ENCODE peak calls at places on chromosome 16, in nine cellular contexts. W is fibroblast of mammary gland, L is sigmoid colon, B is glutamatergic neuron, T is cardiac fibroblast, O is upper lobe of left lung, N is IMR-90, F is neural crest cell, C is upper lobe of right lung. K is an unnamed sample.

GRCh38 chr16:67936124-67936875 is at the start of gene PSMB10:
- DNase-seq in W (peak), L (peak), B (peak), T (peak), O (peak), N (peak), F (no peak), C (peak), K (peak)

GRCh38 chr16:75810342-75810741 is 84.1 kb upstream of the CPHXL start:
- DNase-seq in W (peak), L (no peak), B (no peak), T (no peak), O (no peak), N (no peak), F (no peak), C (no peak), K (no peak)

GRCh38 chr16:69112285-69113129 is 7.1 kb downstream of the HAS3 start:
- DNase-seq in W (peak), L (peak), B (peak), T (peak), O (peak), N (peak), F (peak), C (peak), K (peak)

GRCh38 chr16:56933828-56934598 is 2.1 kb downstream of the HERPUD1 start:
- DNase-seq in W (peak), L (no peak), B (no peak), T (no peak), O (no peak), N (no peak), F (no peak), C (no peak), K (no peak)

GRCh38 chr16:78291642-78292041 is 192.2 kb downstream of the WWOX start:
- DNase-seq in W (no peak), L (no peak), B (no peak), T (no peak), O (no peak), N (no peak), F (no peak), C (no peak), K (no peak)

GRCh38 chr16:81703177-81704155 is 75.6 kb upstream of the PLCG2 start:
- DNase-seq in W (peak), L (no peak), B (no peak), T (peak), O (no peak), N (peak), F (no peak), C (peak), K (no peak)

GRCh38 chr16:35188288-35189155 is 1729.1 kb downstream of the TP53TG3F start:
- DNase-seq in W (no peak), L (no peak), B (no peak), T (no peak), O (peak), N (no peak), F (no peak), C (peak), K (no peak)

GRCh38 chr16:3094289-3095027 is 4.6 kb downstream of the ZSCAN10 start:
- DNase-seq in W (peak), L (no peak), B (no peak), T (peak), O (no peak), N (peak), F (no peak), C (no peak), K (peak)

GRCh38 chr16:16014329-16015224 is 65.2 kb downstream of the ABCC1 start:
- DNase-seq in W (peak), L (peak), B (peak), T (peak), O (peak), N (peak), F (no peak), C (no peak), K (no peak)

GRCh38 chr16:721765-722481 is 977 bp downstream of the ANTKMT start:
- DNase-seq in W (no peak), L (no peak), B (no peak), T (no peak), O (peak), N (no peak), F (no peak), C (no peak), K (no peak)

GRCh38 chr16:53045554-53046250 is 7.0 kb downstream of the CHD9NB start:
- DNase-seq in W (no peak), L (peak), B (no peak), T (no peak), O (no peak), N (no peak), F (no peak), C (no peak), K (no peak)

GRCh38 chr16:82195917-82196494 is 26.0 kb upstream of the MPHOSPH6 start:
- DNase-seq in W (peak), L (no peak), B (no peak), T (peak), O (no peak), N (no peak), F (no peak), C (no peak), K (no peak)

GRCh38 chr16:47045023-47045422 is 71.5 kb upstream of the DNAJA2 start:
- DNase-seq in W (peak), L (no peak), B (no peak), T (peak), O (no peak), N (no peak), F (no peak), C (no peak), K (no peak)

GRCh38 chr16:83137326-83137770 is 510.6 kb downstream of the CDH13 start:
- DNase-seq in W (peak), L (no peak), B (no peak), T (peak), O (no peak), N (peak), F (peak), C (no peak), K (no peak)

GRCh38 chr16:81585785-81586184 is 141.2 kb downstream of the CMIP start:
- DNase-seq in W (no peak), L (no peak), B (no peak), T (no peak), O (no peak), N (no peak), F (no peak), C (no peak), K (peak)

GRCh38 chr16:895371-895770 is 75.4 kb downstream of the LMF1 start:
- DNase-seq in W (no peak), L (no peak), B (no peak), T (no peak), O (peak), N (no peak), F (no peak), C (no peak), K (no peak)

GRCh38 chr16:81709369-81709900 is 69.7 kb upstream of the PLCG2 start:
- DNase-seq in W (no peak), L (no peak), B (no peak), T (no peak), O (peak), N (no peak), F (no peak), C (peak), K (no peak)

GRCh38 chr16:81431554-81432353 is 12.9 kb upstream of the CMIP start:
- DNase-seq in W (peak), L (peak), B (no peak), T (peak), O (no peak), N (peak), F (no peak), C (peak), K (no peak)

GRCh38 chr16:63289834-63290460 is 1253.7 kb upstream of the CDH8 start:
- DNase-seq in W (peak), L (peak), B (peak), T (peak), O (no peak), N (no peak), F (peak), C (peak), K (peak)

GRCh38 chr16:66894055-66894454 is 13.7 kb downstream of the PDP2 start:
- DNase-seq in W (no peak), L (no peak), B (no peak), T (no peak), O (no peak), N (no peak), F (no peak), C (no peak), K (no peak)

GRCh38 chr16:66898207-66898606 is 17.9 kb downstream of the PDP2 start:
- DNase-seq in W (peak), L (no peak), B (no peak), T (peak), O (no peak), N (peak), F (no peak), C (no peak), K (no peak)

GRCh38 chr16:66895697-66895995 is 15.3 kb downstream of the PDP2 start:
- DNase-seq in W (no peak), L (no peak), B (no peak), T (no peak), O (no peak), N (no peak), F (no peak), C (no peak), K (no peak)

GRCh38 chr16:66895999-66896398 is 15.7 kb downstream of the PDP2 start:
- DNase-seq in W (no peak), L (no peak), B (no peak), T (no peak), O (no peak), N (no peak), F (no peak), C (no peak), K (no peak)

DNA sequence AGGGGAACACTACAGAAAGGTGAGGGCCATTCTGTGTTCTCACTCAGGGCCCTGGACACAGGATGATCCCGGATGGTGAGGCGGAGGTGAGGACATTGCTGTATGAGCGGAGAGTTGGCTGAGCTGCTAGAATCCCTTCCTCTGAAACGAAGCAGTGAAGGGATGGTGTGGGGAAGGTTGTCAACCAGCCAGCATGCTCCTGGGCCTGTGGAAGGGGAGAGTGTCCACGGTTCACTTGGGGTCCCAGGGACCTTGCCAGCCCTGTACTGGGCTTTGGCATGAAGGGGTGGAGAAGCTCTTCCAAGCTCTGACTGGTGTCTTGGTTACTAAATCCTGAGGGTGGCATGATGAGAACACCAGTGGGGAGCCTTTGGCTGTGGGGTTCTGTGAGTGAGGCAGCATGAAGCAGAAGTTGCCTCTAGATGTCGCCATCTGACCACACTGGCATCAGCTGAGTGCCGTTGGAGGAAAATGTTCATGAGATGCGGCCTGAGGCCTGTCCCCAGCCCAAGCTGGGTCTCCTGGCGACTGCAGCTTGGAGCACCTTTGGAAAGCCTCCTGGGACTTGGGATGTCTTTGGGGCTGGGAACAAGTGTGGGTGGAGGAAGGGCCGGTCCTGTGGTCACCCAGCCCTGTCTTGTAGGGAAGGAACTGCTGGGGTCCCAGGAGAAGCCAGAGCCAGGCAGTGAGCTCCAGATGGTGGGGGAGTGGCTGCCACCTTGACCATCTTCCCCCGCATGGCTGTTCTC is 14.8 kb downstream of the PDP2 start:
- DNase-seq in W (peak), L (peak), B (peak), T (peak), O (no peak), N (peak), F (peak), C (no peak), K (peak)
- TF ChIP-seq CTCF in W (peak), L (peak), B (peak), T (peak), O (peak), N (peak), F (peak), C (peak), K (peak)

DNA sequence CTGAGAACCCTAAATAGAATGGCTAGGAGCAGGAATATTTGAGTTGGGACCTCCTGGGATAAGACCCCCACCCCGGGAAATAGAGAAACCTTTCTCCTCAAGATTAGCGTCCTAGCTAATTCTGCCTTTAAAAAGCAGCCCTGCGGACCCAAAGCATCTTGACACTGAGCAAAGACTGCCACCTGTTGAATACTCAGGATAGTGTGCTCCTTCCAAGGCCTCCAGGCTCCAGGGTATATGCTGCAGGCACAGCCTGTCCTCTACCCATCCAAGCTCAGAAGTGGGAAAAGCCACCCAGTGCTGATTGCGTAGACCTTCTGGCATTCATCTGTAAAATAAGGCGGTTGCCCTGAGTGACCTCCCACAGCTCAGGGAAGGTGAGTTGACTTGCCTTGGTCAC is 456.2 kb upstream of the DYNLRB2 start:
- DNase-seq in W (peak), L (peak), B (no peak), T (peak), O (no peak), N (no peak), F (peak), C (no peak), K (peak)
- TF ChIP-seq CTCF in W (peak), L (peak), B (no peak), T (peak), O (peak), N (peak), F (peak), C (peak), K (no peak)

GRCh38 chr16:88821168-88821850 is 9.6 kb upstream of the APRT start:
- DNase-seq in W (no peak), L (no peak), B (no peak), T (no peak), O (peak), N (no peak), F (no peak), C (no peak), K (no peak)
- TF ChIP-seq CTCF in W (no peak), L (no peak), B (no peak), T (no peak), O (no peak), N (no peak), F (no peak), C (no peak), K (no peak)

GRCh38 chr16:30354423-30355143 is 525 bp downstream of the CD2BP2 start:
- DNase-seq in W (no peak), L (no peak), B (peak), T (no peak), O (no peak), N (peak), F (no peak), C (no peak), K (peak)

GRCh38 chr16:30356401-30357084 is 1.4 kb upstream of the CD2BP2 start:
- DNase-seq in W (no peak), L (no peak), B (no peak), T (no peak), O (peak), N (no peak), F (no peak), C (no peak), K (no peak)

GRCh38 chr16:30355954-30356308 is 823 bp upstream of the CD2BP2 start:
- DNase-seq in W (no peak), L (no peak), B (no peak), T (no peak), O (no peak), N (no peak), F (no peak), C (no peak), K (no peak)

GRCh38 chr16:30353438-30354129 is 1.5 kb downstream of the CD2BP2 start:
- DNase-seq in W (no peak), L (no peak), B (no peak), T (no peak), O (peak), N (no peak), F (no peak), C (no peak), K (no peak)

GRCh38 chr16:30355144-30355953 is at the start of gene CD2BP2:
- DNase-seq in W (peak), L (peak), B (peak), T (peak), O (peak), N (peak), F (peak), C (peak), K (peak)
- TF ChIP-seq CTCF in W (peak), L (no peak), B (no peak), T (no peak), O (no peak), N (peak), F (no peak), C (no peak), K (no peak)

DNA sequence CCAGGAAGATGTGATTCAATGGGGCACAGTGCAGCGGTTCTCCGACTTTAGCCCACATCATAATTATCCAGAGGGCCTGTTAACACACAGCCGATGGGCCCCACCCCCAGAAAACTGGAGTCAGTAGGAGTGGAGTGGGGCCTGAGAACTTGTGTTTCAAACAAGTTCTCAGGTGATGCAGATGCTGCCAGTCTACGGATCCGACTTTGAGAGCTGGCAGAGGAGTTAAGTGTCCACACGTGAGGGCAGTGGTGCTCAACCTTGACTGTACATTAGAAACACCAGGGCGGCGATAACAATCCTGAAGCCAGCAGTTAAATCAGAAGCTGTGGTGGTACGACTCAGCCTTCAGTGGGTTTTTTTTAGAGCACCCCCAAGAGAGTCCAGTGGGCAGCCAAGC is 75.0 kb downstream of the GPRC5B start:
- DNase-seq in W (no peak), L (peak), B (no peak), T (no peak), O (no peak), N (no peak), F (no peak), C (no peak), K (no peak)
- TF ChIP-seq CTCF in W (no peak), L (no peak), B (no peak), T (no peak), O (no peak), N (no peak), F (no peak), C (no peak), K (no peak)

DNA sequence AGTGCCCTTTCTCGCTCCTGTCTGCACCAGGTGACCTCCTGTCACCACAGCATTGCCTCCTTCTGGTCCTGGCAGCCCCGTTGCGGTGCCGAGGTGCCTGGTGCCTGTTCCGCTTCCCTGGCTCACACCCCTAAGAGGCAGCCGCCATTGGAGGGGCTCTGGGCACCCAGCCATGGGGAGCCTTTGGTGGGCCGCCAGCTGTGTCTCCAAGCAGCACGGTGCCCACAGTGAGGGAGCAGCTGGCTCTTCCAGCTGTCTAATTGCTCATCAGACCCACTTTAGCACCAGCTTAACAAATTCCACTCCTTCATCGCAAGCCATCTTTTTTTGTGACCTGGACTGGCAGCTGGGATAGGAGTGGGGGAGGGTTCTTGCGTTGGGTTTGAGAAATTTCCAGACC is 276.1 kb downstream of the SNX29 start:
- DNase-seq in W (no peak), L (no peak), B (no peak), T (no peak), O (peak), N (no peak), F (no peak), C (no peak), K (no peak)
- TF ChIP-seq CTCF in W (no peak), L (no peak), B (no peak), T (no peak), O (no peak), N (no peak), F (no peak), C (no peak), K (no peak)

GRCh38 chr16:73966851-73967250 is 329.8 kb upstream of the PSMD7 start:
- DNase-seq in W (no peak), L (no peak), B (peak), T (no peak), O (no peak), N (no peak), F (no peak), C (no peak), K (no peak)

GRCh38 chr16:73965591-73965990 is 331.0 kb upstream of the PSMD7 start:
- DNase-seq in W (no peak), L (no peak), B (no peak), T (no peak), O (no peak), N (no peak), F (no peak), C (no peak), K (no peak)
- TF ChIP-seq CTCF in W (no peak), L (no peak), B (no peak), T (no peak), O (no peak), N (no peak), F (no peak), C (no peak), K (no peak)

DNA sequence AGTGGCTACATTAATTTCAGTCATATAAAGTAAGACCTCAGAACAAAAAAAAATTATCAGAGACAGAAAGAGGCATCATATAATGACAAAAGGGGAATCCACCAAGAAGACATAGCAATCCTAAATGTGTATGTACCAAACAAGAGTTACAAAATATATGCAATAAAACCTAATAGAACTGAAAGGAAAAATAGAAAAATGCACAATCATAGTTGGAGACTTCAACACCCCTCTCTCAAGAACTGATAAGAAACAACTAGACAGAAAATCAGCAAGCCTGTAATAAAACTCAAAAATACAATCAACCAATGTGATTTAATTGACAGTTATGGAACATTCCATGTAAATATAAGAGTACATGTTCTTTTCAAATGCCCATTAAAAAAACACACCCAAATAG is 61.3 kb upstream of the C16orf82 start:
- DNase-seq in W (no peak), L (no peak), B (no peak), T (no peak), O (no peak), N (no peak), F (no peak), C (no peak), K (no peak)
- TF ChIP-seq CTCF in W (no peak), L (no peak), B (no peak), T (no peak), O (no peak), N (no peak), F (no peak), C (no peak), K (no peak)

K was measured in endothelial cell.